ENCODE peak calls at places on chromosome 2, in nine cellular contexts. One of them, this sample, is unnamed.
A peak's percentile ranks its signal among the peaks of the same experiment; 100 is the strongest.

GRCh38 chr2:146388757-146389156 is 1456.1 kb upstream of the ACVR2A start:
- DNase-seq in hepatocyte: no peak
- DNase-seq in left ventricle myocardium inferior: no peak
- DNase-seq in RWPE2: no peak
- DNase-seq in Panc1: no peak
- DNase-seq in GM23248: no peak
- DNase-seq in neuronal stem cell: no peak
- DNase-seq in CD8-positive, alpha-beta memory T cell: no peak
- DNase-seq in thoracic aorta: no peak
- DNase-seq in this sample: no peak

GRCh38 chr2:203361922-203362321 is 33.7 kb downstream of the ABI2 start:
- DNase-seq in RWPE2: no peak
- DNase-seq in thoracic aorta: no peak
- DNase-seq in CD8-positive, alpha-beta memory T cell: no peak
- DNase-seq in Panc1: no peak
- DNase-seq in hepatocyte: no peak
- DNase-seq in left ventricle myocardium inferior: no peak
- DNase-seq in GM23248: peak; percentile 42
- DNase-seq in neuronal stem cell: no peak
- DNase-seq in this sample: no peak

GRCh38 chr2:68414862-68415261 is 49.8 kb downstream of the PLEK start:
- DNase-seq in left ventricle myocardium inferior: no peak
- DNase-seq in neuronal stem cell: peak; percentile 6
- DNase-seq in thoracic aorta: no peak
- DNase-seq in hepatocyte: no peak
- DNase-seq in GM23248: no peak
- DNase-seq in CD8-positive, alpha-beta memory T cell: no peak
- DNase-seq in RWPE2: no peak
- DNase-seq in Panc1: no peak
- DNase-seq in this sample: no peak

GRCh38 chr2:2827691-2828315 is 496.7 kb upstream of the MYT1L start:
- DNase-seq in RWPE2: no peak
- DNase-seq in thoracic aorta: no peak
- DNase-seq in GM23248: no peak
- DNase-seq in Panc1: no peak
- DNase-seq in left ventricle myocardium inferior: no peak
- DNase-seq in neuronal stem cell: no peak
- DNase-seq in CD8-positive, alpha-beta memory T cell: no peak
- DNase-seq in hepatocyte: no peak
- DNase-seq in this sample: no peak

GRCh38 chr2:238104071-238104511 is 4.0 kb downstream of the ESPNL start:
- DNase-seq in GM23248: no peak
- DNase-seq in left ventricle myocardium inferior: no peak
- DNase-seq in hepatocyte: no peak
- DNase-seq in CD8-positive, alpha-beta memory T cell: no peak
- DNase-seq in thoracic aorta: no peak
- DNase-seq in RWPE2: peak; percentile 59
- DNase-seq in Panc1: no peak
- DNase-seq in neuronal stem cell: no peak
- DNase-seq in this sample: no peak

GRCh38 chr2:224334083-224334482 is 67.8 kb downstream of the FAM124B start:
- DNase-seq in neuronal stem cell: no peak
- DNase-seq in Panc1: no peak
- DNase-seq in hepatocyte: no peak
- DNase-seq in CD8-positive, alpha-beta memory T cell: no peak
- DNase-seq in left ventricle myocardium inferior: no peak
- DNase-seq in RWPE2: no peak
- DNase-seq in GM23248: no peak
- DNase-seq in thoracic aorta: no peak
- DNase-seq in this sample: no peak

GRCh38 chr2:203626952-203627681 is 79.3 kb upstream of the CD28 start:
- DNase-seq in GM23248: peak; percentile 75
- DNase-seq in neuronal stem cell: no peak
- DNase-seq in thoracic aorta: no peak
- DNase-seq in Panc1: no peak
- DNase-seq in RWPE2: no peak
- DNase-seq in left ventricle myocardium inferior: no peak
- DNase-seq in hepatocyte: peak; percentile 38
- DNase-seq in CD8-positive, alpha-beta memory T cell: no peak
- DNase-seq in this sample: no peak

GRCh38 chr2:112805542-112805941 is 21.2 kb upstream of the IL1A start:
- DNase-seq in left ventricle myocardium inferior: no peak
- DNase-seq in CD8-positive, alpha-beta memory T cell: no peak
- DNase-seq in hepatocyte: no peak
- DNase-seq in Panc1: no peak
- DNase-seq in RWPE2: peak; percentile 91
- DNase-seq in thoracic aorta: no peak
- DNase-seq in neuronal stem cell: no peak
- DNase-seq in GM23248: no peak
- DNase-seq in this sample: peak; percentile 48

GRCh38 chr2:225042800-225043167 is 516 bp upstream of the DOCK10 start:
- DNase-seq in Panc1: no peak
- DNase-seq in neuronal stem cell: no peak
- DNase-seq in GM23248: no peak
- DNase-seq in RWPE2: no peak
- DNase-seq in hepatocyte: no peak
- DNase-seq in left ventricle myocardium inferior: no peak
- DNase-seq in CD8-positive, alpha-beta memory T cell: no peak
- DNase-seq in thoracic aorta: no peak
- DNase-seq in this sample: no peak

GRCh38 chr2:130840506-130840905 is 3.8 kb downstream of the ARHGEF4 start:
- DNase-seq in Panc1: no peak
- DNase-seq in RWPE2: no peak
- DNase-seq in hepatocyte: no peak
- DNase-seq in thoracic aorta: no peak
- DNase-seq in CD8-positive, alpha-beta memory T cell: no peak
- DNase-seq in GM23248: no peak
- DNase-seq in neuronal stem cell: no peak
- DNase-seq in left ventricle myocardium inferior: no peak
- DNase-seq in this sample: no peak

GRCh38 chr2:30963184-30963583 is 155.9 kb upstream of the CAPN13 start:
- DNase-seq in CD8-positive, alpha-beta memory T cell: no peak
- DNase-seq in thoracic aorta: no peak
- DNase-seq in RWPE2: no peak
- DNase-seq in GM23248: no peak
- DNase-seq in left ventricle myocardium inferior: no peak
- DNase-seq in neuronal stem cell: no peak
- DNase-seq in hepatocyte: no peak
- DNase-seq in Panc1: no peak
- DNase-seq in this sample: no peak

GRCh38 chr2:238169021-238169707 is 10.4 kb downstream of the ERFE start:
- DNase-seq in neuronal stem cell: no peak
- DNase-seq in RWPE2: no peak
- DNase-seq in left ventricle myocardium inferior: peak; percentile 18
- DNase-seq in CD8-positive, alpha-beta memory T cell: no peak
- DNase-seq in GM23248: peak; percentile 93
- DNase-seq in hepatocyte: no peak
- DNase-seq in Panc1: peak; percentile 28
- DNase-seq in thoracic aorta: peak; percentile 76
- DNase-seq in this sample: no peak

GRCh38 chr2:167404896-167405295 is 516.6 kb downstream of the XIRP2 start:
- DNase-seq in hepatocyte: no peak
- DNase-seq in Panc1: no peak
- DNase-seq in left ventricle myocardium inferior: no peak
- DNase-seq in neuronal stem cell: no peak
- DNase-seq in RWPE2: no peak
- DNase-seq in CD8-positive, alpha-beta memory T cell: no peak
- DNase-seq in GM23248: peak; percentile 27
- DNase-seq in thoracic aorta: no peak
- DNase-seq in this sample: no peak

GRCh38 chr2:23286765-23287155 is 98.2 kb upstream of the KLHL29 start:
- DNase-seq in Panc1: no peak
- DNase-seq in RWPE2: no peak
- DNase-seq in neuronal stem cell: no peak
- DNase-seq in left ventricle myocardium inferior: peak; percentile 38
- DNase-seq in thoracic aorta: no peak
- DNase-seq in CD8-positive, alpha-beta memory T cell: no peak
- DNase-seq in hepatocyte: peak; percentile 18
- DNase-seq in GM23248: peak; percentile 90
- DNase-seq in this sample: no peak

GRCh38 chr2:65634304-65634703 is 201.9 kb upstream of the SPRED2 start:
- DNase-seq in GM23248: no peak
- DNase-seq in RWPE2: no peak
- DNase-seq in Panc1: no peak
- DNase-seq in thoracic aorta: no peak
- DNase-seq in hepatocyte: no peak
- DNase-seq in neuronal stem cell: no peak
- DNase-seq in left ventricle myocardium inferior: no peak
- DNase-seq in CD8-positive, alpha-beta memory T cell: no peak
- DNase-seq in this sample: no peak
- H3K4me3 ChIP-seq in GM23248: no peak overlapping the region
- H3K4me3 ChIP-seq in RWPE2: no peak overlapping the region
- H3K4me3 ChIP-seq in Panc1: no peak overlapping the region
- H3K4me3 ChIP-seq in thoracic aorta: no peak overlapping the region
- H3K4me3 ChIP-seq in hepatocyte: no peak overlapping the region
- H3K4me3 ChIP-seq in neuronal stem cell: no peak overlapping the region
- H3K4me3 ChIP-seq in left ventricle myocardium inferior: no peak overlapping the region
- H3K4me3 ChIP-seq in CD8-positive, alpha-beta memory T cell: no peak overlapping the region
- H3K4me3 ChIP-seq in this sample: no peak overlapping the region

GRCh38 chr2:36376992-36377738 is 21.6 kb downstream of the CRIM1 start:
- DNase-seq in RWPE2: peak; percentile 86
- DNase-seq in neuronal stem cell: no peak
- DNase-seq in GM23248: peak; percentile 54
- DNase-seq in CD8-positive, alpha-beta memory T cell: no peak
- DNase-seq in hepatocyte: no peak
- DNase-seq in left ventricle myocardium inferior: no peak
- DNase-seq in Panc1: no peak
- DNase-seq in thoracic aorta: no peak
- DNase-seq in this sample: no peak
- H3K4me1 ChIP-seq in RWPE2: peaks cover 91% of the 10 kb centered on the region
- H3K4me1 ChIP-seq in neuronal stem cell: peaks cover 9% of the 10 kb centered on the region
- H3K4me1 ChIP-seq in GM23248: peaks cover 92% of the 10 kb centered on the region
- H3K4me1 ChIP-seq in CD8-positive, alpha-beta memory T cell: no peaks in the 10 kb centered on the region
- H3K4me1 ChIP-seq in hepatocyte: peaks cover 40% of the 10 kb centered on the region
- H3K4me1 ChIP-seq in left ventricle myocardium inferior: peaks cover 75% of the 10 kb centered on the region
- H3K4me1 ChIP-seq in Panc1: peaks cover 99% of the 10 kb centered on the region
- H3K4me1 ChIP-seq in thoracic aorta: peaks cover 46% of the 10 kb centered on the region
- H3K4me1 ChIP-seq in this sample: no peaks in the 10 kb centered on the region

GRCh38 chr2:239316562-239317465 is 84.0 kb downstream of the HDAC4 start:
- DNase-seq in hepatocyte: peak; percentile 35
- DNase-seq in CD8-positive, alpha-beta memory T cell: no peak
- DNase-seq in Panc1: no peak
- DNase-seq in left ventricle myocardium inferior: peak; percentile 80
- DNase-seq in thoracic aorta: peak; percentile 47
- DNase-seq in GM23248: peak; percentile 83
- DNase-seq in neuronal stem cell: no peak
- DNase-seq in RWPE2: peak; percentile 23
- DNase-seq in this sample: no peak

GRCh38 chr2:239318091-239318725 is 82.6 kb downstream of the HDAC4 start:
- DNase-seq in GM23248: no peak
- DNase-seq in CD8-positive, alpha-beta memory T cell: no peak
- DNase-seq in Panc1: no peak
- DNase-seq in thoracic aorta: no peak
- DNase-seq in left ventricle myocardium inferior: no peak
- DNase-seq in hepatocyte: no peak
- DNase-seq in neuronal stem cell: no peak
- DNase-seq in RWPE2: no peak
- DNase-seq in this sample: no peak

GRCh38 chr2:239321596-239322413 is 79.0 kb downstream of the HDAC4 start:
- DNase-seq in neuronal stem cell: no peak
- DNase-seq in thoracic aorta: no peak
- DNase-seq in GM23248: no peak
- DNase-seq in RWPE2: no peak
- DNase-seq in hepatocyte: no peak
- DNase-seq in left ventricle myocardium inferior: no peak
- DNase-seq in CD8-positive, alpha-beta memory T cell: peak; percentile 71
- DNase-seq in Panc1: no peak
- DNase-seq in this sample: peak; percentile 89

GRCh38 chr2:239319261-239319661 is 81.6 kb downstream of the HDAC4 start:
- DNase-seq in RWPE2: no peak
- DNase-seq in left ventricle myocardium inferior: peak; percentile 30
- DNase-seq in Panc1: no peak
- DNase-seq in CD8-positive, alpha-beta memory T cell: no peak
- DNase-seq in hepatocyte: no peak
- DNase-seq in GM23248: peak; percentile 41
- DNase-seq in neuronal stem cell: no peak
- DNase-seq in thoracic aorta: no peak
- DNase-seq in this sample: peak; percentile 73

GRCh38 chr2:239318790-239319189 is 82.0 kb downstream of the HDAC4 start:
- DNase-seq in GM23248: peak; percentile 55
- DNase-seq in neuronal stem cell: no peak
- DNase-seq in hepatocyte: no peak
- DNase-seq in Panc1: no peak
- DNase-seq in CD8-positive, alpha-beta memory T cell: no peak
- DNase-seq in left ventricle myocardium inferior: no peak
- DNase-seq in thoracic aorta: no peak
- DNase-seq in RWPE2: no peak
- DNase-seq in this sample: no peak
- H3K4me3 ChIP-seq in GM23248: peak overlapping the region; percentile 40
- H3K4me3 ChIP-seq in neuronal stem cell: no peak overlapping the region
- H3K4me3 ChIP-seq in hepatocyte: no peak overlapping the region
- H3K4me3 ChIP-seq in Panc1: peak overlapping the region; percentile 46
- H3K4me3 ChIP-seq in CD8-positive, alpha-beta memory T cell: no peak overlapping the region
- H3K4me3 ChIP-seq in left ventricle myocardium inferior: peak overlapping the region; percentile 57
- H3K4me3 ChIP-seq in thoracic aorta: peak overlapping the region; percentile 50
- H3K4me3 ChIP-seq in RWPE2: no peak overlapping the region
- H3K4me3 ChIP-seq in this sample: peak overlapping the region; percentile 21

DNA sequence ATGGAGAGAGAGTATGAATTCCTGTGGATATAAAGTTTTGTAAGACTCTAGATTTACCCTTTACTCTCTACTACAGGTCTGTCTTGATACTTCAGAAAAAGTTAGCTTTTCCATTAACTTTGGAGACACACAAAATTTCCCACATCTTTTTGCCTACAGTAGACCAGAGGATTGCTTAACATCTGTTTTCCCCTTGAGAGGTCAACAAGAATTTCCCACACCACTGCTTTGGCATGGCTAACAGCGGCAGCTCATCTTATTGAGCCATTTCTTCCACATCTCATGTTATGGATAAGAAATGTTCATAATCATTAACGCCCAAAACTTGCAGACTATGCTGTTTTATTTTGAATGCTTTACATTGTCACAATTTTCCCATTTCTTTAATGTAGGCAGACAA is 273.6 kb upstream of the RGPD4 start:
- DNase-seq in neuronal stem cell: no peak
- DNase-seq in RWPE2: no peak
- DNase-seq in left ventricle myocardium inferior: no peak
- DNase-seq in CD8-positive, alpha-beta memory T cell: no peak
- DNase-seq in thoracic aorta: no peak
- DNase-seq in GM23248: no peak
- DNase-seq in Panc1: no peak
- DNase-seq in hepatocyte: no peak
- DNase-seq in this sample: no peak
- H3K4me1 ChIP-seq in neuronal stem cell: no peaks in the 10 kb centered on the region
- H3K4me1 ChIP-seq in RWPE2: no peaks in the 10 kb centered on the region
- H3K4me1 ChIP-seq in left ventricle myocardium inferior: no peaks in the 10 kb centered on the region
- H3K4me1 ChIP-seq in CD8-positive, alpha-beta memory T cell: no peaks in the 10 kb centered on the region
- H3K4me1 ChIP-seq in thoracic aorta: no peaks in the 10 kb centered on the region
- H3K4me1 ChIP-seq in GM23248: no peaks in the 10 kb centered on the region
- H3K4me1 ChIP-seq in Panc1: no peaks in the 10 kb centered on the region
- H3K4me1 ChIP-seq in hepatocyte: no peaks in the 10 kb centered on the region
- H3K4me1 ChIP-seq in this sample: no peaks in the 10 kb centered on the region

GRCh38 chr2:177265386-177265690 is 811 bp upstream of the NFE2L2 start:
- DNase-seq in Panc1: no peak
- DNase-seq in hepatocyte: no peak
- DNase-seq in thoracic aorta: no peak
- DNase-seq in neuronal stem cell: no peak
- DNase-seq in left ventricle myocardium inferior: peak; percentile 61
- DNase-seq in RWPE2: no peak
- DNase-seq in CD8-positive, alpha-beta memory T cell: no peak
- DNase-seq in GM23248: peak; percentile 76
- DNase-seq in this sample: no peak
- H3K4me3 ChIP-seq in Panc1: peak overlapping the region; percentile 67
- H3K4me3 ChIP-seq in hepatocyte: peak overlapping the region; percentile 87
- H3K4me3 ChIP-seq in thoracic aorta: peak overlapping the region; percentile 98
- H3K4me3 ChIP-seq in neuronal stem cell: peak overlapping the region; percentile 68
- H3K4me3 ChIP-seq in left ventricle myocardium inferior: peak overlapping the region; percentile 90
- H3K4me3 ChIP-seq in RWPE2: peak overlapping the region; percentile 90
- H3K4me3 ChIP-seq in CD8-positive, alpha-beta memory T cell: peak overlapping the region; percentile 84
- H3K4me3 ChIP-seq in GM23248: peak overlapping the region; percentile 94
- H3K4me3 ChIP-seq in this sample: peak overlapping the region; percentile 91

This sample was measured in CD4-positive, CD25-positive, alpha-beta regulatory T cell.